ENCODE peak calls at places on chromosomes 7 and 10, in seven cellular contexts. G, L, Z, C, I, X and F are unnamed samples.

GRCh38 chr10:74418285-74418872 is 267.4 kb downstream of the ADK start:
- DNase-seq in G (peak), L (no peak), Z (no peak), C (no peak), I (no peak), X (no peak), F (no peak)

GRCh38 chr10:78215645-78216044 is 182.0 kb downstream of the RPS24 start:
- DNase-seq in G (peak), L (peak), Z (no peak), C (peak), I (peak), X (no peak), F (peak)

GRCh38 chr7:108467391-108467790 is 11.2 kb upstream of the NRCAM start:
- DNase-seq in G (no peak), L (no peak), Z (no peak), C (no peak), I (no peak), X (no peak), F (no peak)

GRCh38 chr10:131812736-131813604 is 87.8 kb upstream of the PPP2R2D start:
- DNase-seq in G (no peak), L (no peak), Z (no peak), C (no peak), I (no peak), X (no peak), F (no peak)

GRCh38 chr7:92135490-92135889 is 1.2 kb upstream of the CYP51A1 start:
- DNase-seq in G (no peak), L (no peak), Z (peak), C (no peak), I (no peak), X (no peak), F (no peak)

GRCh38 chr10:30285970-30286369 is 63.1 kb downstream of the MTPAP start:
- DNase-seq in G (no peak), L (no peak), Z (no peak), C (no peak), I (no peak), X (no peak), F (no peak)

GRCh38 chr7:129779602-129780256 is 168.2 kb downstream of the NRF1 start:
- DNase-seq in G (peak), L (no peak), Z (peak), C (no peak), I (no peak), X (no peak), F (no peak)

GRCh38 chr7:132275384-132275783 is 300.9 kb downstream of the PLXNA4 start:
- DNase-seq in G (no peak), L (no peak), Z (no peak), C (no peak), I (no peak), X (no peak), F (no peak)

GRCh38 chr10:63264852-63265617 is 131.9 kb downstream of the NRBF2 start:
- DNase-seq in G (peak), L (peak), Z (peak), C (no peak), I (no peak), X (peak), F (no peak)

GRCh38 chr7:30920584-30921539 is 9.2 kb downstream of the AQP1 start:
- DNase-seq in G (peak), L (no peak), Z (no peak), C (peak), I (no peak), X (no peak), F (no peak)

GRCh38 chr10:86955501-86956194 is 1.8 kb downstream of the MMRN2 start:
- DNase-seq in G (no peak), L (no peak), Z (no peak), C (no peak), I (no peak), X (no peak), F (no peak)

GRCh38 chr10:12729885-12730284 is 271.6 kb downstream of the CCDC3 start:
- DNase-seq in G (peak), L (no peak), Z (no peak), C (no peak), I (no peak), X (no peak), F (no peak)

GRCh38 chr10:129677377-129677927 is 210.4 kb downstream of the MGMT start:
- DNase-seq in G (no peak), L (no peak), Z (no peak), C (no peak), I (no peak), X (no peak), F (no peak)

GRCh38 chr7:91767820-91768219 is 112.7 kb downstream of the MTERF1 start:
- DNase-seq in G (no peak), L (no peak), Z (no peak), C (no peak), I (no peak), X (no peak), F (no peak)

GRCh38 chr10:79927111-79927828 is 21.6 kb downstream of the SFTPD start:
- DNase-seq in G (no peak), L (no peak), Z (no peak), C (no peak), I (no peak), X (no peak), F (no peak)

GRCh38 chr7:139648617-139648932 is 125.1 kb downstream of the CLEC2L start:
- DNase-seq in G (no peak), L (no peak), Z (no peak), C (no peak), I (no peak), X (no peak), F (no peak)

GRCh38 chr7:33589911-33590310 is 315.4 kb upstream of the BMPER start:
- DNase-seq in G (no peak), L (no peak), Z (no peak), C (no peak), I (no peak), X (no peak), F (no peak)

GRCh38 chr10:75401569-75402485 is at the start of gene ZNF503:
- DNase-seq in G (peak), L (peak), Z (peak), C (peak), I (peak), X (peak), F (peak)

GRCh38 chr10:42941245-42941644 is 135.6 kb upstream of the RET start:
- DNase-seq in G (no peak), L (no peak), Z (no peak), C (no peak), I (no peak), X (no peak), F (no peak)

GRCh38 chr7:29482056-29482455 is 81.6 kb upstream of the PRR15 start:
- DNase-seq in G (peak), L (no peak), Z (no peak), C (no peak), I (no peak), X (no peak), F (no peak)

GRCh38 chr10:35089641-35090161 is 440 bp downstream of the CUL2 start:
- DNase-seq in G (peak), L (no peak), Z (peak), C (no peak), I (no peak), X (no peak), F (no peak)

GRCh38 chr10:665579-666091 is 23.8 kb downstream of the DIP2C start:
- DNase-seq in G (no peak), L (no peak), Z (no peak), C (peak), I (no peak), X (peak), F (no peak)

GRCh38 chr10:10917031-10917430 is 100.6 kb upstream of the CELF2 start:
- DNase-seq in G (no peak), L (no peak), Z (no peak), C (no peak), I (no peak), X (no peak), F (no peak)

GRCh38 chr7:20395094-20395493 is 64.4 kb downstream of the ITGB8 start:
- DNase-seq in G (no peak), L (no peak), Z (peak), C (no peak), I (no peak), X (no peak), F (no peak)

GRCh38 chr7:131944556-131945069 is 388.2 kb upstream of the PODXL start:
- DNase-seq in G (no peak), L (no peak), Z (no peak), C (no peak), I (no peak), X (no peak), F (no peak)

GRCh38 chr10:49117366-49117905 is 2.1 kb upstream of the VSTM4 start:
- DNase-seq in G (no peak), L (no peak), Z (no peak), C (no peak), I (no peak), X (no peak), F (no peak)

GRCh38 chr10:33899578-33900531 is 565.4 kb upstream of the NRP1 start:
- DNase-seq in G (no peak), L (no peak), Z (peak), C (no peak), I (no peak), X (no peak), F (no peak)

GRCh38 chr7:157544980-157545680 is 208.3 kb downstream of the DNAJB6 start:
- DNase-seq in G (no peak), L (no peak), Z (no peak), C (peak), I (no peak), X (no peak), F (no peak)

GRCh38 chr7:151680810-151681209 is 161.1 kb upstream of the RHEB start:
- DNase-seq in G (no peak), L (peak), Z (no peak), C (peak), I (no peak), X (no peak), F (no peak)

GRCh38 chr7:80491462-80491861 is 20.4 kb downstream of the GNAT3 start:
- DNase-seq in G (no peak), L (no peak), Z (no peak), C (no peak), I (no peak), X (no peak), F (no peak)

GRCh38 chr7:80485721-80486120 is 26.1 kb downstream of the GNAT3 start:
- DNase-seq in G (no peak), L (no peak), Z (peak), C (no peak), I (no peak), X (no peak), F (no peak)

GRCh38 chr7:80488406-80488805 is 23.5 kb downstream of the GNAT3 start:
- DNase-seq in G (no peak), L (no peak), Z (no peak), C (no peak), I (no peak), X (no peak), F (no peak)

GRCh38 chr7:80493121-80493849 is 18.6 kb downstream of the GNAT3 start:
- DNase-seq in G (no peak), L (no peak), Z (peak), C (no peak), I (no peak), X (no peak), F (no peak)

GRCh38 chr7:80488851-80489370 is 23.0 kb downstream of the GNAT3 start:
- DNase-seq in G (no peak), L (no peak), Z (no peak), C (no peak), I (peak), X (no peak), F (no peak)
- H3K4me3 ChIP-seq in G (no peak), L (no peak), Z (no peak), C (no peak), I (no peak), X (no peak), F (no peak)

GRCh38 chr7:14714161-14714728 is 188.3 kb downstream of the DGKB start:
- DNase-seq in G (no peak), L (no peak), Z (no peak), C (no peak), I (no peak), X (no peak), F (no peak)

GRCh38 chr7:14717169-14717568 is 185.4 kb downstream of the DGKB start:
- DNase-seq in G (no peak), L (no peak), Z (no peak), C (no peak), I (no peak), X (no peak), F (no peak)

GRCh38 chr7:14720792-14721191 is 181.8 kb downstream of the DGKB start:
- DNase-seq in G (no peak), L (no peak), Z (no peak), C (no peak), I (no peak), X (no peak), F (no peak)

DNA sequence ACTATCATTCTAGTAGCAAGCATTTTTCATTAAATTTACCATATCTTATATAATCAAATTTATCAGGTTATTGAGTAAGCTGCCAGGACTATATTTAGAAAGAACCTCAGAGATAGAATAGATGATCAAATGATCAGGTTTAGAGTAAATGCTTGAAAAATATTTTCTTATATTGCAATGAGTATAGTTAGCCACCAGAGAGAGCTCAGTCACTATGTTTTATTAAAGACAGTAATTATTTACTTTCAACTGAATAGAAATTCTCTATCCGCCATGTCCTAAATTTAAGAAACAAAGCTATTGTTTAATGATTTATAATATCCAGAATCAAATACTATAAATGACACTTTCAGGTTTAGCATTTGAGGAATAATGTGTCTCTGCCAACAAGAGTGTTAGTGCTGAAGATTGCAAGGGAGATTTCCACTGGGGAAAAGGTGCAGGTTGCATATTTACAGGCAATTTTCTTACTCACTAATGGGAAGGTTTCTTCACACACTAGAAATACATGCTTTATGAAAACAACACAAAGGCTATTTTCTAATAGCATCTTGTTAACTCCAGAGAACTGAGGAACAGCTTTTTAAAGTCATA is 184.7 kb downstream of the DGKB start:
- DNase-seq in G (peak), L (no peak), Z (no peak), C (no peak), I (no peak), X (no peak), F (peak)
- TF ChIP-seq CTCF in G (peak), L (peak), Z (peak), C (peak), I (peak), X (peak), F (no peak)

GRCh38 chr10:105973252-105973877 is 1191.1 kb downstream of the SORCS1 start:
- DNase-seq in G (no peak), L (no peak), Z (no peak), C (no peak), I (no peak), X (no peak), F (no peak)

GRCh38 chr10:105971460-105971859 is 1193.0 kb downstream of the SORCS1 start:
- DNase-seq in G (no peak), L (no peak), Z (no peak), C (no peak), I (no peak), X (no peak), F (no peak)

GRCh38 chr10:105973912-105974311 is 1190.6 kb downstream of the SORCS1 start:
- DNase-seq in G (no peak), L (no peak), Z (no peak), C (no peak), I (no peak), X (no peak), F (no peak)

GRCh38 chr10:105969884-105970377 is 1194.6 kb downstream of the SORCS1 start:
- DNase-seq in G (no peak), L (no peak), Z (no peak), C (no peak), I (no peak), X (no peak), F (no peak)

DNA sequence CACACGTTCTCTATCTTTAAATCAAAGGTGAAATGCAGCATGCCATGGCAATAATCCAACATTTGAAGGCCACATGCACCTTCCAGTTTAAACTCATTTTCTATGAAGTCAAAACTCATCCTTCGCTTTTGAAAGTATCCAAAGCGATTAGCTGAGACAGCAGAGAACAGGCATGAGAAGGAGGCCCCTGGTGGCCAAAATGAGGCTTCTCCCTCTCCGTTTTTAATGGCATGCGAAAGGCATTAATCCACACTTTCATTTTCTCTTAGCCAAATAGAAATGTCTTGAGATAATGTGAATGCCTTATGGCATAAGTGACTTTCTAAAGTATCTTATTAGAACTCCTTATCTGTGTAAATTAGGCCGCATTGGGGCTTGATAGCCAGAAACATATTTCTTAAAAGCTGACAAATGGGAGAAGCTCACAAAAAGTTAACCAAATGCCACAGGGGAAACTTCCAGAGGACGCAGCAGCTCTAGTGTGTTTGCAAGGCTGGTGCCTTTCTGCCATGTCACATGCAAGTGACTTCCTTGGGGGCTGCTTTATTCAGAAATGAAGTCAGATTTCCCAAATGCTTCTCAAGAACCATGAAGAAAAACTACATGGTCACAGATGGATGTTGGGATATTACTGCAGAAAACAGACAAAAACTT is 1189.6 kb downstream of the SORCS1 start:
- DNase-seq in G (peak), L (peak), Z (peak), C (no peak), I (no peak), X (no peak), F (peak)
- H3K4me3 ChIP-seq in G (no peak), L (peak), Z (peak), C (peak), I (no peak), X (no peak), F (no peak)

DNA sequence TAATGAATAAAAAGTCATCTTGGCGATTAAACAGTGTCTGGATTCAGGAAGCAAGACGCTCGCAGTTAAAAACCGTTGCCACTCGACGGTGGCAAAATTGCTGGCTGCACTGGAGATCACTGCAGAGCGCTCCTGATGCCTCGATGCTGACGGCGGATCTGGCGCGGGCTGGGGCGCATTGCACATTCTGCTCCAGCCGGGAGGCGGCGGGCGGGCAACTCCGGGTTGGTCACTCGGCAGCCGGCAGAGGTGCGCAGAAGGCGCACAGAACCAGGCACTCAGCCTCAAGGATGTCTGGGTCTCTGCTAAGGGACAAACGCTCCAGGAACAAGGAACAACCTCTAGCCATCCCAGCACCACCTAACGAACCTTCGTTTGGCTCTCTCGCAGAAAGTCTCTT is 254.5 kb downstream of the OTUD1 start:
- DNase-seq in G (no peak), L (no peak), Z (peak), C (no peak), I (no peak), X (no peak), F (no peak)
- TF ChIP-seq CTCF in G (no peak), L (no peak), Z (no peak), C (no peak), I (no peak), X (no peak), F (no peak)

DNA sequence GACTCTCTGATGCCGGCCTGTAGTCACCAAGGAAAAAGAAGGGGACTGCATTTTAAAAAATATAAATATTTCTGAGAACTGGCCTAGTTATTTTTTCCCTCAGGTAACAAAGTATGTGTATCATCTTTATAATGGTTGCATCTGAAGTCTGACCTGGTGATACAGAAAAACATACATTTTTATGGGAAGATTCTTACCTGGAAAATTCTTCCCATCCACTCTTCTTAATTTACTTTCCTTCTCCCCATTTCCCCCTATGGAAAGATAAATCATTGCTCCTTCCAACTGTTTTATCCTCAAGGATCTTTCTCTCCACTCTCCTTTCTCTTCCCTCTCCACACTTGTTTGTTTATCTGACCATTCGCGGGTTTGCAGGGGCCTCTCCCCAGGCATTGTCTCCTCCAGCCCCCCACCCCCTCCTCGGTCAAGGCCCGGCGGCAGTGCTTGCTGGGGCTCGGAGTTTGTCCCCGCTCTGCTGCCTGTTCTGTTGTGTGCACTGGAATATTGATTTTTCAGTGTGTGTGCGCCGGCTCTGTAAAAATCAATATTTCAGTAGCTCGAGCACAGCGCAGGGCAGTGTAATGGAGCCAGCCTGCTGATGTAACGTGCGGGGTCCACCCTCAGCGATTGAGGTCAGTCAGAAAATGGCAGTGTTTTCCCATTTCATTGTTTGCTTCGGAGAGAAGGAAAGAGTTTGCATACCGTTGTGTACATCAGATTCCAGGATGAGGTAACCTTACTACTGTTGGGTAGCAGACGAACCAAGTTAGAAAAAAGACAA is 199.5 kb upstream of the NFE2L3 start:
- DNase-seq in G (no peak), L (no peak), Z (no peak), C (no peak), I (no peak), X (no peak), F (no peak)
- H3K4me3 ChIP-seq in G (no peak), L (no peak), Z (no peak), C (no peak), I (no peak), X (no peak), F (no peak)

GRCh38 chr7:155571581-155572345 is 25.4 kb upstream of the CNPY1 start:
- DNase-seq in G (no peak), L (no peak), Z (no peak), C (no peak), I (no peak), X (no peak), F (no peak)
- TF ChIP-seq CTCF in G (no peak), L (no peak), Z (peak), C (no peak), I (no peak), X (no peak), F (no peak)